ENCODE peak calls at places on chromosomes 3 and 15, in seven cellular contexts. F, Q, I, Z, M, Y and D are unnamed samples.

GRCh38 chr3:184568918-184569829 is 7.6 kb downstream of the EPHB3 start:
- DNase-seq in F (peak), Q (no peak), I (peak), Z (no peak), M (peak), Y (peak), D (no peak)

GRCh38 chr3:177169936-177170722 is 27.2 kb downstream of the TBL1XR1 start:
- DNase-seq in F (no peak), Q (no peak), I (no peak), Z (no peak), M (no peak), Y (no peak), D (peak)

GRCh38 chr3:99648091-99648490 is 9.7 kb downstream of the COL8A1 start:
- DNase-seq in F (no peak), Q (no peak), I (no peak), Z (no peak), M (no peak), Y (no peak), D (no peak)

GRCh38 chr3:13272831-13273603 is 147.1 kb downstream of the NUP210 start:
- DNase-seq in F (no peak), Q (no peak), I (no peak), Z (no peak), M (no peak), Y (no peak), D (no peak)

GRCh38 chr15:31275331-31276262 is 51.0 kb upstream of the KLF13 start:
- DNase-seq in F (no peak), Q (no peak), I (peak), Z (no peak), M (no peak), Y (no peak), D (no peak)

GRCh38 chr15:25971053-25971452 is 107.9 kb upstream of the ATP10A start:
- DNase-seq in F (no peak), Q (no peak), I (no peak), Z (no peak), M (no peak), Y (no peak), D (no peak)

GRCh38 chr3:151100076-151100475 is 14.6 kb downstream of the MED12L start:
- DNase-seq in F (no peak), Q (no peak), I (no peak), Z (no peak), M (no peak), Y (no peak), D (no peak)

GRCh38 chr3:22940285-22940684 is 262.8 kb upstream of the UBE2E2 start:
- DNase-seq in F (no peak), Q (no peak), I (no peak), Z (no peak), M (no peak), Y (no peak), D (no peak)

GRCh38 chr15:62922514-62922913 is 120.0 kb upstream of the TPM1 start:
- DNase-seq in F (no peak), Q (no peak), I (no peak), Z (no peak), M (no peak), Y (no peak), D (no peak)

GRCh38 chr15:31474059-31474868 is 147.6 kb downstream of the KLF13 start:
- DNase-seq in F (no peak), Q (no peak), I (no peak), Z (no peak), M (no peak), Y (no peak), D (no peak)

GRCh38 chr15:39535466-39535865 is 45.4 kb upstream of the THBS1 start:
- DNase-seq in F (no peak), Q (no peak), I (no peak), Z (no peak), M (no peak), Y (no peak), D (no peak)

GRCh38 chr3:123344175-123344908 is 104.5 kb downstream of the ADCY5 start:
- DNase-seq in F (no peak), Q (no peak), I (no peak), Z (no peak), M (no peak), Y (no peak), D (peak)

GRCh38 chr3:150956376-150956775 is 16.2 kb downstream of the CLRN1 start:
- DNase-seq in F (no peak), Q (no peak), I (no peak), Z (no peak), M (no peak), Y (no peak), D (no peak)

GRCh38 chr3:88149146-88149515 is 628 bp upstream of the C3orf38 start:
- DNase-seq in F (no peak), Q (peak), I (no peak), Z (no peak), M (peak), Y (no peak), D (no peak)

GRCh38 chr15:101578443-101578894 is 73.7 kb downstream of the TM2D3 start:
- DNase-seq in F (peak), Q (peak), I (peak), Z (peak), M (no peak), Y (no peak), D (peak)

GRCh38 chr3:42035816-42036482 is 55.2 kb upstream of the TRAK1 start:
- DNase-seq in F (no peak), Q (no peak), I (no peak), Z (no peak), M (no peak), Y (no peak), D (peak)

GRCh38 chr15:87572381-87572780 is 684.2 kb downstream of the NTRK3 start:
- DNase-seq in F (no peak), Q (no peak), I (no peak), Z (no peak), M (no peak), Y (no peak), D (no peak)

GRCh38 chr15:24761704-24762302 is 86.2 kb downstream of the NPAP1 start:
- DNase-seq in F (no peak), Q (no peak), I (no peak), Z (peak), M (no peak), Y (no peak), D (peak)

GRCh38 chr15:82571722-82572222 is 31.5 kb upstream of the RPS17 start:
- DNase-seq in F (peak), Q (no peak), I (peak), Z (no peak), M (peak), Y (peak), D (no peak)

GRCh38 chr3:128482175-128482856 is 10.7 kb downstream of the GATA2 start:
- DNase-seq in F (no peak), Q (no peak), I (no peak), Z (no peak), M (no peak), Y (no peak), D (no peak)

GRCh38 chr3:25854214-25854613 is 64.3 kb downstream of the OXSM start:
- DNase-seq in F (no peak), Q (no peak), I (no peak), Z (no peak), M (no peak), Y (no peak), D (no peak)

GRCh38 chr15:37585966-37586656 is 348.3 kb upstream of the TMCO5A start:
- DNase-seq in F (no peak), Q (no peak), I (no peak), Z (no peak), M (no peak), Y (peak), D (no peak)

GRCh38 chr3:135217730-135218129 is 422.7 kb downstream of the EPHB1 start:
- DNase-seq in F (no peak), Q (no peak), I (no peak), Z (no peak), M (no peak), Y (no peak), D (no peak)

GRCh38 chr3:184200825-184201224 is 14.8 kb downstream of the ABCF3 start:
- DNase-seq in F (no peak), Q (no peak), I (no peak), Z (no peak), M (no peak), Y (no peak), D (no peak)

GRCh38 chr3:126835472-126836219 is 131.6 kb downstream of the CHCHD6 start:
- DNase-seq in F (no peak), Q (no peak), I (no peak), Z (no peak), M (peak), Y (no peak), D (no peak)

GRCh38 chr15:60854858-60855568 is 374.1 kb downstream of the RORA start:
- DNase-seq in F (no peak), Q (peak), I (no peak), Z (no peak), M (no peak), Y (no peak), D (no peak)

GRCh38 chr3:95539950-95540483 is 1274.4 kb upstream of the EPHA6 start:
- DNase-seq in F (no peak), Q (no peak), I (no peak), Z (no peak), M (no peak), Y (no peak), D (no peak)

GRCh38 chr3:13650210-13651056 is 101.5 kb downstream of the FBLN2 start:
- DNase-seq in F (peak), Q (peak), I (peak), Z (peak), M (peak), Y (peak), D (peak)